ENCODE peak calls at places on chromosomes 13 and 19, in five cellular contexts. Y is stimulated activated CD4-positive, alpha-beta T cell treated with anti-CD3 and anti-CD28 coated beads, Interleukin-4, amount 100 ng/mL, for 24 hours; S is NCI-H1105 treated with DMSO at 0.1 percent for 48 hours; Z is SW 1271; X is progenitor cell of endocrine pancreas. U is an unnamed sample.

GRCh38 chr13:27388236-27388635 is 36.2 kb upstream of the GTF3A start:
- DNase-seq in S (no peak), X (no peak), Y (no peak), Z (no peak), U (no peak)

GRCh38 chr13:111846396-111847174 is 220.4 kb upstream of the SOX1 start:
- DNase-seq in X (no peak), Y (no peak), S (peak; percentile 19), Z (no peak), U (peak; percentile 48)

GRCh38 chr13:38202730-38203129 is 146.9 kb upstream of the UFM1 start:
- DNase-seq in Z (no peak), X (no peak), Y (no peak), S (no peak), U (no peak)

GRCh38 chr13:79780240-79780639 is 299.3 kb downstream of the NDFIP2 start:
- DNase-seq in Z (no peak), X (no peak), S (no peak), Y (no peak), U (no peak)

GRCh38 chr19:49515767-49516166 is 3.3 kb downstream of the FCGRT start:
- DNase-seq in Y (no peak), Z (no peak), S (no peak), X (no peak), U (no peak)

GRCh38 chr13:38024431-38024830 is 154.9 kb upstream of the TRPC4 start:
- DNase-seq in X (no peak), Y (no peak), S (no peak), Z (no peak), U (no peak)

GRCh38 chr19:14394167-14394566 is 12.9 kb downstream of the ADGRE5 start:
- DNase-seq in Y (no peak), S (no peak), Z (no peak), X (no peak), U (no peak)

GRCh38 chr19:40200352-40201099 is 9.3 kb downstream of the MAP3K10 start:
- DNase-seq in S (no peak), Z (no peak), X (no peak), Y (no peak), U (no peak)

GRCh38 chr19:49340069-49340864 is 5.1 kb downstream of the CD37 start:
- DNase-seq in S (peak; percentile 82), Y (no peak), X (no peak), Z (peak; percentile 44), U (no peak)

GRCh38 chr19:16951529-16951928 is 62.7 kb downstream of the F2RL3 start:
- DNase-seq in X (no peak), S (peak; percentile 39), Y (no peak), Z (no peak), U (no peak)

GRCh38 chr19:2532252-2533071 is 56.5 kb downstream of the GADD45B start:
- DNase-seq in X (no peak), Z (peak; percentile 64), Y (no peak), S (no peak), U (no peak)

GRCh38 chr13:46522692-46523040 is 30.3 kb upstream of the LRCH1 start:
- DNase-seq in X (no peak), Z (no peak), S (no peak), Y (no peak), U (no peak)

GRCh38 chr13:83819611-83820010 is 62.7 kb downstream of the SLITRK1 start:
- DNase-seq in X (no peak), Y (no peak), S (no peak), Z (no peak), U (no peak)

GRCh38 chr13:73851104-73851503 is 283.1 kb downstream of the KLF12 start:
- DNase-seq in Z (no peak), S (no peak), X (no peak), Y (no peak), U (no peak)

GRCh38 chr13:75372517-75372916 is 109.5 kb downstream of the TBC1D4 start:
- DNase-seq in X (no peak), S (peak; percentile 32), Y (no peak), Z (peak; percentile 54), U (peak; percentile 15)

GRCh38 chr13:30880756-30881155 is 25.3 kb upstream of the MEDAG start:
- DNase-seq in Y (no peak), Z (no peak), S (no peak), X (no peak), U (no peak)

GRCh38 chr19:43506629-43507028 is 2.1 kb upstream of the PHLDB3 start:
- DNase-seq in Z (no peak), X (no peak), S (no peak), Y (no peak), U (no peak)

GRCh38 chr19:23946569-23946968 is 31.9 kb downstream of the ZNF726 start:
- DNase-seq in S (no peak), Z (no peak), Y (no peak), X (no peak), U (no peak)

GRCh38 chr19:7083076-7083956 is 13.8 kb downstream of the ZNF557 start:
- DNase-seq in Z (no peak), S (no peak), Y (no peak), X (no peak), U (peak; percentile 5)

GRCh38 chr19:50377051-50377441 is 789 bp downstream of the NR1H2 start:
- DNase-seq in S (peak; percentile 69), Y (peak; percentile 49), Z (no peak), X (no peak), U (peak; percentile 70)

GRCh38 chr19:55171440-55171839 is 5.0 kb upstream of the DNAAF3 start:
- DNase-seq in X (no peak), Z (no peak), Y (no peak), S (no peak), U (no peak)

GRCh38 chr13:83666126-83666525 is 216.1 kb downstream of the SLITRK1 start:
- DNase-seq in S (no peak), Y (no peak), X (no peak), Z (no peak), U (no peak)

GRCh38 chr19:1725100-1726064 is 27.9 kb upstream of the ONECUT3 start:
- DNase-seq in Z (peak; percentile 46), Y (peak; percentile 33), S (peak; percentile 56), X (peak; percentile 86), U (peak; percentile 18)

GRCh38 chr19:55437410-55437809 is 5.7 kb downstream of the SHISA7 start:
- DNase-seq in X (peak; percentile 67), Z (peak; percentile 48), Y (no peak), S (no peak), U (no peak)

GRCh38 chr13:71274923-71275593 is 591.9 kb downstream of the DACH1 start:
- DNase-seq in S (no peak), X (no peak), Y (no peak), Z (no peak), U (no peak)

GRCh38 chr13:23505007-23505406 is 65.2 kb upstream of the TNFRSF19 start:
- DNase-seq in S (no peak), X (no peak), Z (no peak), Y (no peak), U (no peak)

GRCh38 chr13:22893149-22893548 is 287.6 kb upstream of the SGCG start:
- DNase-seq in Z (no peak), X (no peak), S (peak; percentile 1), Y (no peak), U (no peak)

GRCh38 chr13:75452564-75452963 is 29.4 kb downstream of the TBC1D4 start:
- DNase-seq in Z (no peak), Y (no peak), S (no peak), X (no peak), U (no peak)

GRCh38 chr19:50214699-50215543 is 11.5 kb downstream of the MYH14 start:
- DNase-seq in Z (no peak), X (peak; percentile 64), S (no peak), Y (no peak), U (peak; percentile 29)

GRCh38 chr19:38044267-38045111 is 137.5 kb downstream of the SIPA1L3 start:
- DNase-seq in Y (no peak), Z (no peak), X (no peak), S (no peak), U (no peak)

GRCh38 chr19:55014714-55015113 is 23.4 kb downstream of the GP6 start:
- DNase-seq in Z (no peak), S (peak; percentile 34), X (no peak), Y (no peak), U (no peak)

GRCh38 chr13:26183416-26183815 is 38.7 kb downstream of the RNF6 start:
- DNase-seq in X (no peak), Y (no peak), S (no peak), Z (no peak), U (no peak)

GRCh38 chr13:33185853-33186252 is 99.7 kb downstream of the STARD13 start:
- DNase-seq in S (no peak), Y (no peak), X (no peak), Z (no peak), U (no peak)

GRCh38 chr19:6210091-6210490 is 69.7 kb downstream of the MLLT1 start:
- DNase-seq in X (no peak), Y (no peak), S (no peak), Z (no peak), U (no peak)

GRCh38 chr13:35552172-35552844 is 75.8 kb upstream of the MAB21L1 start:
- DNase-seq in S (no peak), X (no peak), Z (no peak), Y (no peak), U (no peak)

GRCh38 chr19:46022431-46023310 is at the start of gene PGLYRP1:
- DNase-seq in X (no peak), Y (no peak), Z (no peak), S (no peak), U (no peak)

GRCh38 chr19:12872941-12873890 is 8.0 kb downstream of the DNASE2 start:
- DNase-seq in Z (no peak), S (no peak), X (no peak), Y (peak; percentile 50), U (no peak)

GRCh38 chr19:16671652-16672274 is 10.8 kb downstream of the TMEM38A start:
- DNase-seq in S (no peak), Y (no peak), X (no peak), Z (no peak), U (no peak)

GRCh38 chr19:13887529-13887928 is 10.6 kb downstream of the NANOS3 start:
- DNase-seq in Y (no peak), Z (no peak), X (no peak), S (no peak), U (no peak)

U was measured in NCI-H1930.